ENCODE peak calls at places on chromosomes 11 and 22, in nine cellular contexts. One of them, this sample, is unnamed.

GRCh38 chr11:103798029-103798428 is 238.4 kb upstream of the DDI1 start:
- DNase-seq in transverse colon: no peak
- DNase-seq in thyroid gland: no peak
- DNase-seq in cardiac muscle cell: peak; percentile 94
- DNase-seq in esophagus muscularis mucosa: no peak
- DNase-seq in right lobe of liver: no peak
- DNase-seq in kidney: no peak
- DNase-seq in coronary artery: no peak
- DNase-seq in A549: no peak
- DNase-seq in this sample: no peak

GRCh38 chr22:49878206-49878605 is 24.6 kb downstream of the ZBED4 start:
- DNase-seq in A549: no peak
- DNase-seq in cardiac muscle cell: no peak
- DNase-seq in thyroid gland: no peak
- DNase-seq in coronary artery: no peak
- DNase-seq in right lobe of liver: no peak
- DNase-seq in kidney: no peak
- DNase-seq in transverse colon: no peak
- DNase-seq in esophagus muscularis mucosa: no peak
- DNase-seq in this sample: no peak

GRCh38 chr11:130827697-130828377 is 88.4 kb downstream of the SNX19 start:
- DNase-seq in transverse colon: peak; percentile 62
- DNase-seq in A549: peak; percentile 80
- DNase-seq in cardiac muscle cell: peak; percentile 80
- DNase-seq in kidney: peak; percentile 87
- DNase-seq in thyroid gland: peak; percentile 84
- DNase-seq in coronary artery: peak; percentile 85
- DNase-seq in right lobe of liver: no peak
- DNase-seq in esophagus muscularis mucosa: no peak
- DNase-seq in this sample: peak; percentile 44

GRCh38 chr11:86775342-86775741 is 25.0 kb upstream of the PRSS23 start:
- DNase-seq in thyroid gland: no peak
- DNase-seq in transverse colon: no peak
- DNase-seq in A549: no peak
- DNase-seq in cardiac muscle cell: no peak
- DNase-seq in esophagus muscularis mucosa: peak; percentile 77
- DNase-seq in right lobe of liver: no peak
- DNase-seq in kidney: no peak
- DNase-seq in coronary artery: no peak
- DNase-seq in this sample: no peak

GRCh38 chr11:62169935-62170334 is 20.1 kb upstream of the SCGB1D1 start:
- DNase-seq in esophagus muscularis mucosa: no peak
- DNase-seq in thyroid gland: no peak
- DNase-seq in kidney: no peak
- DNase-seq in coronary artery: no peak
- DNase-seq in A549: no peak
- DNase-seq in transverse colon: no peak
- DNase-seq in cardiac muscle cell: no peak
- DNase-seq in right lobe of liver: no peak
- DNase-seq in this sample: no peak

GRCh38 chr22:39151329-39151975 is 1.0 kb downstream of the CBX7 start:
- DNase-seq in A549: no peak
- DNase-seq in thyroid gland: no peak
- DNase-seq in coronary artery: no peak
- DNase-seq in transverse colon: no peak
- DNase-seq in cardiac muscle cell: no peak
- DNase-seq in kidney: peak; percentile 63
- DNase-seq in right lobe of liver: no peak
- DNase-seq in esophagus muscularis mucosa: no peak
- DNase-seq in this sample: peak; percentile 53

GRCh38 chr11:6237271-6237670 is 1.6 kb upstream of the CNGA4 start:
- DNase-seq in A549: no peak
- DNase-seq in cardiac muscle cell: no peak
- DNase-seq in right lobe of liver: no peak
- DNase-seq in coronary artery: no peak
- DNase-seq in thyroid gland: no peak
- DNase-seq in esophagus muscularis mucosa: no peak
- DNase-seq in kidney: no peak
- DNase-seq in transverse colon: no peak
- DNase-seq in this sample: no peak

GRCh38 chr11:20243974-20244373 is 83.7 kb upstream of the DBX1 start:
- DNase-seq in thyroid gland: no peak
- DNase-seq in cardiac muscle cell: peak; percentile 8
- DNase-seq in esophagus muscularis mucosa: no peak
- DNase-seq in right lobe of liver: no peak
- DNase-seq in A549: no peak
- DNase-seq in kidney: no peak
- DNase-seq in coronary artery: no peak
- DNase-seq in transverse colon: no peak
- DNase-seq in this sample: no peak

GRCh38 chr22:30523646-30524489 is 18.4 kb upstream of the SEC14L4 start:
- DNase-seq in coronary artery: no peak
- DNase-seq in transverse colon: no peak
- DNase-seq in thyroid gland: no peak
- DNase-seq in kidney: no peak
- DNase-seq in A549: no peak
- DNase-seq in esophagus muscularis mucosa: no peak
- DNase-seq in cardiac muscle cell: no peak
- DNase-seq in right lobe of liver: no peak
- DNase-seq in this sample: no peak

GRCh38 chr11:12189543-12190235 is 79.3 kb downstream of the MICAL2 start:
- DNase-seq in coronary artery: peak; percentile 73
- DNase-seq in A549: no peak
- DNase-seq in esophagus muscularis mucosa: no peak
- DNase-seq in cardiac muscle cell: no peak
- DNase-seq in transverse colon: no peak
- DNase-seq in thyroid gland: no peak
- DNase-seq in kidney: no peak
- DNase-seq in right lobe of liver: no peak
- DNase-seq in this sample: no peak

GRCh38 chr11:108160970-108161566 is 39.7 kb downstream of the ACAT1 start:
- DNase-seq in kidney: no peak
- DNase-seq in transverse colon: no peak
- DNase-seq in coronary artery: no peak
- DNase-seq in cardiac muscle cell: no peak
- DNase-seq in right lobe of liver: no peak
- DNase-seq in A549: no peak
- DNase-seq in esophagus muscularis mucosa: no peak
- DNase-seq in thyroid gland: no peak
- DNase-seq in this sample: no peak

GRCh38 chr11:101390539-101390938 is 193.3 kb downstream of the TRPC6 start:
- DNase-seq in cardiac muscle cell: peak; percentile 11
- DNase-seq in thyroid gland: no peak
- DNase-seq in transverse colon: no peak
- DNase-seq in right lobe of liver: no peak
- DNase-seq in esophagus muscularis mucosa: no peak
- DNase-seq in A549: peak; percentile 13
- DNase-seq in kidney: no peak
- DNase-seq in coronary artery: no peak
- DNase-seq in this sample: no peak
- TF ChIP-seq CTCF in cardiac muscle cell: peak; percentile 22
- TF ChIP-seq CTCF in thyroid gland: no peak
- TF ChIP-seq CTCF in transverse colon: peak; percentile 13
- TF ChIP-seq CTCF in right lobe of liver: no peak
- TF ChIP-seq CTCF in esophagus muscularis mucosa: peak; percentile 41
- TF ChIP-seq CTCF in A549: peak; percentile 37
- TF ChIP-seq CTCF in kidney: no peak
- TF ChIP-seq CTCF in coronary artery: no peak
- TF ChIP-seq CTCF in this sample: no peak

GRCh38 chr11:75147875-75148263 is 3.0 kb upstream of the SLCO2B1 start:
- DNase-seq in thyroid gland: no peak
- DNase-seq in coronary artery: no peak
- DNase-seq in right lobe of liver: no peak
- DNase-seq in A549: no peak
- DNase-seq in esophagus muscularis mucosa: no peak
- DNase-seq in cardiac muscle cell: no peak
- DNase-seq in kidney: no peak
- DNase-seq in transverse colon: peak; percentile 43
- DNase-seq in this sample: no peak
- H3K27ac ChIP-seq in thyroid gland: no peak overlapping the region
- H3K27ac ChIP-seq in coronary artery: no peak overlapping the region
- H3K27ac ChIP-seq in right lobe of liver: no peak overlapping the region
- H3K27ac ChIP-seq in A549: no peak overlapping the region
- H3K27ac ChIP-seq in esophagus muscularis mucosa: peak overlapping the region; percentile 4
- H3K27ac ChIP-seq in cardiac muscle cell: no peak overlapping the region
- H3K27ac ChIP-seq in kidney: no peak overlapping the region
- H3K27ac ChIP-seq in transverse colon: peak overlapping the region; percentile 41
- H3K27ac ChIP-seq in this sample: no peak overlapping the region

GRCh38 chr11:65388731-65389130 is 2.3 kb downstream of the FRMD8 start:
- DNase-seq in transverse colon: no peak
- DNase-seq in cardiac muscle cell: no peak
- DNase-seq in right lobe of liver: no peak
- DNase-seq in esophagus muscularis mucosa: no peak
- DNase-seq in thyroid gland: no peak
- DNase-seq in kidney: no peak
- DNase-seq in coronary artery: no peak
- DNase-seq in A549: no peak
- DNase-seq in this sample: no peak
- H3K4me3 ChIP-seq in transverse colon: no peak overlapping the region
- H3K4me3 ChIP-seq in cardiac muscle cell: no peak overlapping the region
- H3K4me3 ChIP-seq in right lobe of liver: no peak overlapping the region
- H3K4me3 ChIP-seq in esophagus muscularis mucosa: no peak overlapping the region
- H3K4me3 ChIP-seq in thyroid gland: no peak overlapping the region
- H3K4me3 ChIP-seq in kidney: no peak overlapping the region
- H3K4me3 ChIP-seq in coronary artery: peak overlapping the region; percentile 62
- H3K4me3 ChIP-seq in A549: no peak overlapping the region
- H3K4me3 ChIP-seq in this sample: no peak overlapping the region

DNA sequence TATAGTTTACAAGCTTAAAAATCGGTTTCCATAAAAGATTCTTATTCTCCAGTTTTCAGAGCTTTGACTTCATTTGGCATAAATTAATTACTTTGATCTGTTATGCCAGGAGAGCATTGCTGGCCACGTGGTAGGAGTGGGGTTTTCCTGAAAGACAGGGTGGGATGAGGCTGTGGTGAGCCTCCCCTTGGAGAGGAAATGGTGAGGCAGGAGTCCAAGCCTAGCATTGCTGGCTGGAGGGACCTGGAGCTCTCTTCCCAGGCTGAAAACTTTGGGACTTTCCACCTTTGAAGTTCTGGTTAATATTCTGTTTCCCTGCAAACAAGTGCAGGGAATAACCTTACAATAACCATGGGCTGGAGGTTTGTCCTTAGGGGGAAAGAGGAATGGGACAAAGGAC is 21.1 kb upstream of the CSF2RB start:
- DNase-seq in coronary artery: no peak
- DNase-seq in cardiac muscle cell: peak; percentile 54
- DNase-seq in transverse colon: no peak
- DNase-seq in kidney: no peak
- DNase-seq in right lobe of liver: no peak
- DNase-seq in esophagus muscularis mucosa: no peak
- DNase-seq in A549: no peak
- DNase-seq in thyroid gland: no peak
- DNase-seq in this sample: no peak
- TF ChIP-seq CTCF in coronary artery: no peak
- TF ChIP-seq CTCF in cardiac muscle cell: no peak
- TF ChIP-seq CTCF in transverse colon: no peak
- TF ChIP-seq CTCF in kidney: no peak
- TF ChIP-seq CTCF in right lobe of liver: no peak
- TF ChIP-seq CTCF in esophagus muscularis mucosa: no peak
- TF ChIP-seq CTCF in A549: no peak
- TF ChIP-seq CTCF in thyroid gland: no peak
- TF ChIP-seq CTCF in this sample: no peak

GRCh38 chr11:34825670-34826383 is 90.4 kb downstream of the APIP start:
- DNase-seq in cardiac muscle cell: no peak
- DNase-seq in kidney: no peak
- DNase-seq in coronary artery: no peak
- DNase-seq in esophagus muscularis mucosa: no peak
- DNase-seq in right lobe of liver: no peak
- DNase-seq in A549: no peak
- DNase-seq in thyroid gland: peak; percentile 13
- DNase-seq in transverse colon: peak; percentile 76
- DNase-seq in this sample: peak; percentile 39

GRCh38 chr11:34824425-34824824 is 91.8 kb downstream of the APIP start:
- DNase-seq in kidney: no peak
- DNase-seq in thyroid gland: peak; percentile 63
- DNase-seq in A549: no peak
- DNase-seq in cardiac muscle cell: no peak
- DNase-seq in transverse colon: no peak
- DNase-seq in right lobe of liver: no peak
- DNase-seq in esophagus muscularis mucosa: no peak
- DNase-seq in coronary artery: no peak
- DNase-seq in this sample: no peak

GRCh38 chr11:34825315-34825669 is 90.9 kb downstream of the APIP start:
- DNase-seq in esophagus muscularis mucosa: no peak
- DNase-seq in coronary artery: no peak
- DNase-seq in thyroid gland: no peak
- DNase-seq in cardiac muscle cell: no peak
- DNase-seq in transverse colon: no peak
- DNase-seq in right lobe of liver: no peak
- DNase-seq in A549: no peak
- DNase-seq in kidney: no peak
- DNase-seq in this sample: no peak

GRCh38 chr11:34823197-34823596 is 93.0 kb downstream of the APIP start:
- DNase-seq in kidney: no peak
- DNase-seq in thyroid gland: no peak
- DNase-seq in A549: no peak
- DNase-seq in right lobe of liver: peak; percentile 80
- DNase-seq in esophagus muscularis mucosa: no peak
- DNase-seq in transverse colon: no peak
- DNase-seq in coronary artery: no peak
- DNase-seq in cardiac muscle cell: no peak
- DNase-seq in this sample: no peak

DNA sequence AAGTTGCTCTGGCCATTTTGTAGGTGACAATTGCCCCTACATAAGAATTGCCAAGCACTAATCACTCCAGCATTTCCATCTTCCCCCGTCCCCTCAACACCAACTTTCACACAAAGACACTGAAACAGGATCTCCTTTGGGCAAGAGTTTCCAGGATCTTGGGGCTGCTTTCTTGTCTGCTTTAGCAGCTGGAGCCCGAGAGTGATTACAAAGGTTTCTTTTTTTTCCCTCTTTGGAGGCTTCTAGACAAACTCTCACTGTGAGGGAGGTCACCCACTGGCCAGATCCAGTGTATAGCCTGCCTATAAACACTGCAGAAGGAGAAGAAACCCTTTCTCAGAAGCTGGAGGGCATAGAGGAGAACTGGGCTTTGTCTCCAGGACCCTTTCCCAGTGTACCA is 92.5 kb downstream of the APIP start:
- DNase-seq in transverse colon: no peak
- DNase-seq in kidney: no peak
- DNase-seq in A549: no peak
- DNase-seq in esophagus muscularis mucosa: no peak
- DNase-seq in cardiac muscle cell: peak; percentile 19
- DNase-seq in thyroid gland: no peak
- DNase-seq in right lobe of liver: no peak
- DNase-seq in coronary artery: no peak
- DNase-seq in this sample: no peak
- H3K27ac ChIP-seq in transverse colon: peak overlapping the region; percentile 90
- H3K27ac ChIP-seq in kidney: no peak overlapping the region
- H3K27ac ChIP-seq in A549: no peak overlapping the region
- H3K27ac ChIP-seq in esophagus muscularis mucosa: no peak overlapping the region
- H3K27ac ChIP-seq in cardiac muscle cell: no peak overlapping the region
- H3K27ac ChIP-seq in thyroid gland: no peak overlapping the region
- H3K27ac ChIP-seq in right lobe of liver: no peak overlapping the region
- H3K27ac ChIP-seq in coronary artery: no peak overlapping the region
- H3K27ac ChIP-seq in this sample: peak overlapping the region; percentile 41

This sample was measured in pancreas.